ENCODE peak calls at places on chromosomes 12 and 14, in four cellular contexts. J, W, B and Q are unnamed samples.

GRCh38 chr12:25130741-25131188 is 64.2 kb downstream of the DNAI7 start:
- DNase-seq in B (no peak), W (no peak), J (peak), Q (no peak)

GRCh38 chr14:99576304-99576703 is 27.7 kb downstream of the CCDC85C start:
- DNase-seq in J (no peak), B (no peak), W (no peak), Q (no peak)

GRCh38 chr12:127588224-127588623 is 678.7 kb upstream of the TMEM132C start:
- DNase-seq in J (peak), B (no peak), W (no peak), Q (peak)

GRCh38 chr12:119444462-119445044 is 110.0 kb downstream of the CCDC60 start:
- DNase-seq in W (peak), J (no peak), B (no peak), Q (no peak)

GRCh38 chr14:68851078-68851477 is 58.2 kb upstream of the ZFP36L1 start:
- DNase-seq in J (no peak), W (no peak), B (no peak), Q (no peak)

GRCh38 chr14:35161231-35161630 is 38.9 kb downstream of the PRORP start:
- DNase-seq in B (no peak), W (no peak), J (no peak), Q (no peak)

GRCh38 chr14:72462041-72462440 is 431.9 kb downstream of the DPF3 start:
- DNase-seq in W (no peak), J (no peak), B (no peak), Q (no peak)

GRCh38 chr12:77062396-77062795 is 3.0 kb downstream of the E2F7 start:
- DNase-seq in B (no peak), J (no peak), W (no peak), Q (no peak)

GRCh38 chr14:61860294-61860918 is 98.2 kb downstream of the SNAPC1 start:
- DNase-seq in W (peak), B (peak), J (peak), Q (no peak)

GRCh38 chr12:1842905-1843640 is 22.7 kb downstream of the LRTM2 start:
- DNase-seq in B (no peak), W (no peak), J (no peak), Q (no peak)

GRCh38 chr12:116631619-116632018 is 72.4 kb downstream of the MAP1LC3B2 start:
- DNase-seq in B (no peak), W (no peak), J (no peak), Q (no peak)

GRCh38 chr12:98345308-98345876 is 170.0 kb upstream of the TMPO start:
- DNase-seq in W (no peak), J (no peak), B (no peak), Q (no peak)

GRCh38 chr12:64797156-64797555 is 27.3 kb upstream of the TBC1D30 start:
- DNase-seq in B (no peak), J (no peak), W (no peak), Q (no peak)

GRCh38 chr12:95412826-95413311 is 61.1 kb upstream of the METAP2 start:
- DNase-seq in B (no peak), W (no peak), J (peak), Q (peak)

GRCh38 chr12:52815161-52815560 is 1.2 kb upstream of the KRT4 start:
- DNase-seq in B (no peak), W (no peak), J (no peak), Q (no peak)

GRCh38 chr14:65985976-65986375 is 500.2 kb upstream of the CCDC196 start:
- DNase-seq in J (no peak), W (no peak), B (no peak), Q (no peak)

GRCh38 chr12:124680863-124681778 is 113.7 kb upstream of the NCOR2 start:
- DNase-seq in B (no peak), W (no peak), J (peak), Q (no peak)

GRCh38 chr14:22598896-22599244 is 770 bp downstream of the ABHD4 start:
- DNase-seq in W (no peak), J (peak), B (no peak), Q (no peak)